ENCODE peak calls at places on chromosomes 16 and 17, in nine cellular contexts. H is cardiac muscle cell, F is PC-9, W is GM23248, T is mesendoderm, N is esophagus muscularis mucosa, I is heart right ventricle, D is psoas muscle, R is stomach. Y is an unnamed sample. For H3K4me1, the result is how much of the 10 kb centered on the place peaks cover.

GRCh38 chr17:59406808-59407381 is 75.4 kb downstream of the YPEL2 start:
- DNase-seq in F (peak), I (no peak), R (no peak), D (no peak), N (no peak), H (no peak), T (no peak), W (no peak), Y (no peak)

GRCh38 chr16:83942815-83943515 is 10.1 kb upstream of the OSGIN1 start:
- DNase-seq in D (no peak), H (no peak), T (no peak), R (no peak), N (no peak), I (no peak), W (no peak), F (no peak), Y (no peak)

GRCh38 chr17:35541434-35541833 is 4.0 kb upstream of the SLFN12L start:
- DNase-seq in R (no peak), T (no peak), D (no peak), H (no peak), F (no peak), W (no peak), N (no peak), I (no peak), Y (no peak)

GRCh38 chr16:53099318-53100130 is 44.7 kb downstream of the CHD9 start:
- DNase-seq in F (peak), N (peak), W (peak), I (peak), R (peak), H (peak), D (peak), T (peak), Y (peak)

GRCh38 chr17:75325348-75325747 is 36.1 kb upstream of the SLC25A19 start:
- DNase-seq in T (no peak), R (no peak), N (no peak), D (no peak), H (no peak), I (no peak), W (no peak), F (no peak), Y (no peak)

GRCh38 chr16:50547944-50548658 is at the start of gene NKD1:
- DNase-seq in W (peak), T (peak), R (peak), I (peak), D (peak), H (peak), N (no peak), F (no peak), Y (no peak)

GRCh38 chr17:12118617-12119016 is 97.9 kb downstream of the MAP2K4 start:
- DNase-seq in R (no peak), W (peak), T (no peak), F (no peak), N (no peak), H (no peak), I (no peak), D (no peak), Y (no peak)

GRCh38 chr16:61887903-61888302 is 148.3 kb downstream of the CDH8 start:
- DNase-seq in I (no peak), T (peak), H (peak), N (no peak), R (no peak), W (peak), D (no peak), F (no peak), Y (no peak)

GRCh38 chr17:44900894-44901293 is 1.6 kb upstream of the EFTUD2 start:
- DNase-seq in R (no peak), F (peak), D (no peak), W (peak), I (no peak), N (no peak), H (no peak), T (no peak), Y (no peak)

GRCh38 chr17:29614345-29615047 is 8.2 kb downstream of the CORO6 start:
- DNase-seq in H (no peak), D (peak), W (no peak), F (no peak), R (no peak), N (no peak), I (no peak), T (no peak), Y (no peak)

GRCh38 chr17:18041776-18042175 is 2.6 kb downstream of the GID4 start:
- DNase-seq in I (no peak), N (no peak), F (peak), R (no peak), D (peak), W (peak), H (no peak), T (no peak), Y (no peak)

GRCh38 chr16:48901712-48902374 is 291.9 kb upstream of the N4BP1 start:
- DNase-seq in I (no peak), N (no peak), R (no peak), W (no peak), H (peak), T (peak), D (no peak), F (no peak), Y (no peak)

GRCh38 chr17:38532451-38532850 is 73.3 kb downstream of the SRCIN1 start:
- DNase-seq in I (no peak), H (no peak), F (no peak), R (no peak), W (no peak), N (no peak), T (no peak), D (peak), Y (no peak)

GRCh38 chr17:68611353-68612227 is 10.4 kb upstream of the FAM20A start:
- DNase-seq in N (no peak), W (no peak), F (no peak), H (no peak), R (no peak), D (no peak), T (no peak), I (no peak), Y (no peak)
- H3K27ac ChIP-seq in N (no peak), W (no peak), F (no peak), H (no peak), R (peak), D (no peak), T (no peak), I (no peak), Y (no peak)

GRCh38 chr17:77473615-77474226 is 333.0 kb downstream of the SEC14L1 start:
- DNase-seq in R (no peak), W (peak), T (peak), I (no peak), H (no peak), D (no peak), F (no peak), N (no peak), Y (no peak)

GRCh38 chr17:77471984-77472836 is 331.4 kb downstream of the SEC14L1 start:
- DNase-seq in W (peak), H (peak), T (peak), N (no peak), R (peak), D (peak), I (peak), F (no peak), Y (peak)

GRCh38 chr17:77474292-77474988 is 333.7 kb downstream of the SEC14L1 start:
- DNase-seq in F (no peak), N (no peak), D (no peak), W (peak), H (no peak), T (peak), I (peak), R (no peak), Y (no peak)

GRCh38 chr17:77470800-77471733 is 330.3 kb downstream of the SEC14L1 start:
- DNase-seq in T (peak), I (peak), F (no peak), R (no peak), D (peak), H (peak), N (no peak), W (peak), Y (no peak)

GRCh38 chr17:77472837-77473214 is 332.1 kb downstream of the SEC14L1 start:
- DNase-seq in R (no peak), D (no peak), I (no peak), W (no peak), F (no peak), T (no peak), N (no peak), H (no peak), Y (no peak)
- H3K4me1 ChIP-seq in R (half or more), D (half or more), I (half or more), W (half or more), F (under half), T (under half), N (half or more), H (half or more), Y (under half)

DNA sequence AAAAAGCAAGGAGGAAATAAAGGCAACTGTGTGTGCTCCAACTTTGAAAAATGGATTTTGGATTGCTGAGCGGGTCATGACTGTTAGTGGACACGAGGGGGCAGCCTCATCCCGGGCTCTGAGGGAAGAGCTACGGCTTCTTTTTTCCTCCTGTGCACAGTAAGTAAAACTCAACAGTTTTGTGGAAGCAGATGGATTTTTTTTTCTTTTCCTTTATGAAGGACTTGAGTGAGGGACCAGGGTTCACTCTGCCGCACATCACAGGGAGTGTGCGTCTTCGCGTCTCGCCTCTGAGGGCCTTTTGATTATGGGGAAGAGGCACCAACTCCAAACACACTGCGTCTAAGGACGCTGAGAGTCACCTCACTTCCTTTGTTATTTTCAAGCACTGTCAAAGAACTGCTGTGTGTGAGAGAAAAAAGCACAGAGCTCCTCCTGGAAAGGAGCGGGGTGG is 80.3 kb upstream of the GOT2 start:
- DNase-seq in N (no peak), H (peak), F (no peak), W (peak), D (no peak), T (peak), I (peak), R (peak), Y (no peak)
- H3K4me3 ChIP-seq in N (peak), H (peak), F (no peak), W (peak), D (peak), T (no peak), I (peak), R (peak), Y (peak)

DNA sequence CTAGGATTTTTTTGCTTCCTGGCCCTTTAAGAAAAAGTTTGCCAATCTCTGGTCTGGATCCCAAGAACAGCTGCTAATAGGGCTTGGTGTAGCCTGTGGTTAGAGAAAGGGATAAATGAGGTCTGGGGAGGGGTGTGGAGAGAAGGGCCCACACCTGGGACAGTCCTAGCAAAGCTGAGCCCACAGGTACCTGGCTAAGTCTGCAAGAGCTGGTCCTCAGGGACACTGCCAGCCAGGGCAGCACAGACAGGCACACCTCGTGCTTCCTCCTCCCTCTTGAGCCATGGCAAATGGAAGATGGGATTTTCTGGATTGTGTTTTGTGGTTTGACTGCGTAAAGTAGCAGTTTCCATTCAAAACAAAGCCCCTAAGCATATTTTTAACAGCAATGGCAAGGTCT is 217.5 kb downstream of the SOX9 start:
- DNase-seq in T (no peak), H (no peak), D (no peak), N (no peak), I (no peak), W (no peak), F (no peak), R (no peak), Y (no peak)
- H3K27ac ChIP-seq in T (peak), H (no peak), D (no peak), N (no peak), I (no peak), W (peak), F (peak), R (peak), Y (peak)

DNA sequence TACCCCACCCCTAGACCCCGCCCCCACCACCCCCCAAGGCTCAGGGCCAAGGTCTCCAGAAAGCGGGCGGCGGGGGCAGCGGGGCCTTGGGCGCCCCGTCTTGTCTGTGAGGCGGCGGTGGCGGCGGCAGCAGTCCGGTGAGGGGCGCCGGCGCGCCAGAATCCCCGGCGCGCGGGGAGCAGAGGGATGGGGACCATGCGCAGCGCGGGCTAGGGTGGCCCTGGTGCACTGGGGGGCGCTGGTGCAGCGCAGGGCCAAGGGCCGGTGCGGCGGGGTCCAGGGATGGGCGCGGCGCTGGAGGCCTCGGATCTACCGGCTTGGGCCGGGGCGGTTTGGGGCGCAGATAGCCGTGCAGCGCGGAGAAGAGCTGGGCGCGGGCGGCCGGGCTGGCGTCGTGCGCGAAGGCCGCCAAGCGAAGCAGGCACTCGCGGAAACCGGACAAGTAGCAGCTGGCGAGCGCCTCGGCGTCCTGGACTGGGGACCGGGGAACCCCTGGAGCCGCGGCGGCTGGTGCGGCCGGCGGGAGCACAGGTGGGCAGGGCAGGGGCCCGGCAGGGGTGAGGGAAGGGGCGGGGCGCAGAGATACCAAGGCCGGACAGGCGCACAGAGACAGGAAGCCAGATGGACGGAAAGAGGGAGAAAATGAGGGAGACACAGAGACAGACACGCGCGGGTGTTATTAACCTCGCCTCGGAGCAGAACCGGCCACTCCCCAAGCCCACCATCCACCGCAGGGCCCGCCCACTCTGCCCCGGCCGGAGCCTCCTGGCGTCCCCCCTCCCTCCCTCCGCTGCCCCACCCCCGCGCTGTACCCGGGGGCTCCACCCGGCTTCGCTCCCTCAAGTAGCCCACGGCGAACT is 2.1 kb downstream of the HES7 start:
- DNase-seq in W (peak), N (no peak), D (peak), I (peak), T (peak), R (no peak), F (no peak), H (peak), Y (no peak)
- H3K4me1 ChIP-seq in W (under half), N (half or more), D (under half), I (half or more), T (under half), R (half or more), F (under half), H (under half), Y (under half)

DNA sequence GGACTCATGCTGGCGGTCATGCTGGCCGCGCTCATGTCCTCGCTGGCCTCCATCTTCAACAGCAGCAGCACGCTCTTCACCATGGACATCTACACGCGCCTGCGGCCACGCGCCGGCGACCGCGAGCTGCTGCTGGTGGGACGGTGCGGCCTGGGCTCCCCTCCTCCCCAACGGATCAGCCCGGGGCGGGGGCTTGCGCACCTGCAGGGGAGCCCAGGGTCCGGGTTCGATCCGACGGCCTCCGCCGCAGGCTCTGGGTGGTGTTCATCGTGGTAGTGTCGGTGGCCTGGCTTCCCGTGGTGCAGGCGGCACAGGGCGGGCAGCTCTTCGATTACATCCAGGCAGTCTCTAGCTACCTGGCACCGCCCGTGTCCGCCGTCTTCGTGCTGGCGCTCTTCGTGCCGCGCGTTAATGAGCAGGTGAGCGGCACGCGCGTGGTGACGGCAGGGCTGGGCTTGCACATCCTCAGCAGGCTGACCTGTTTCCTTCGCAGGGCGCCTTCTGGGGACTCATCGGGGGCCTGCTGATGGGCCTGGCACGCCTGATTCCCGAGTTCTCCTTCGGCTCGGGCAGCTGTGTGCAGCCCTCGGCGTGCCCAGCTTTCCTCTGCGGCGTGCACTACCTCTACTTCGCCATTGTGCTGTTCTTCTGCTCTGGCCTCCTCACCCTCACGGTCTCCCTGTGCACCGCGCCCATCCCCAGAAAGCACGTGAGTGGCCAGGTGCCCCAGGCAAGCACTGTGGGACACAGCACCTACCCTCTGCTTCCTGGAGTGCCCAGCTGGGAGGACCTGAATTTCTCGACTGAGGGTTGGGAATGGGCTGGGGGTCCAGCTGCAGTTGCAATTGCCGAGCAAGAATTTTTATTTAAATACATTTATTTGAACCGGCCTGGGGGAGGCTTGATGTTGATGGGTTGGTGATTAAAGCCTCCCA is 6.0 kb downstream of the SLC5A2 start:
- DNase-seq in N (no peak), R (no peak), I (no peak), H (no peak), F (no peak), T (no peak), W (no peak), D (peak), Y (no peak)
- H3K4me3 ChIP-seq in N (peak), R (peak), I (peak), H (no peak), F (no peak), T (no peak), W (no peak), D (peak), Y (peak)

GRCh38 chr16:88649195-88649923 is 1.5 kb downstream of the CYBA start:
- DNase-seq in I (no peak), D (no peak), H (no peak), R (no peak), T (no peak), F (no peak), W (no peak), N (no peak), Y (no peak)
- H3K27ac ChIP-seq in I (no peak), D (no peak), H (no peak), R (peak), T (no peak), F (no peak), W (no peak), N (peak), Y (no peak)

DNA sequence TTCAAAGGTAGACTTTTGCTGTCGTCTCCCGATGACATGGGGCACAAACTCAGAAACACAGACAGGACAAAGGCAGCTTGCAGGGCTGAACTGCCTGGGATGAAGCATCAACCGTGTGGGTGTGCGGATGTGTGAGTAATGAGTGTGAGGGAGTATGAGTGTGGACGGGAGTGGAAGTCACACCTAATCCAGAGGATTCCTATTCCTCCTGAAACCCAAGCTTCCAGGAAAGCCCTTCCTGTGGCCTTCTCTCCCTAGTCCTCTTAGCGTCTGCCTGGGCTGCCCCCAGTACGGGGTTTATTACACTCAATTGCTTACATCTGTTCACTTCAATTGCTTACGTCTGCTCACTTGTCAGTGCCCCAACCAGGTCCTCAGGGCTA is 2.3 kb upstream of the IL4R start:
- DNase-seq in N (no peak), D (no peak), H (no peak), F (no peak), W (peak), R (no peak), T (no peak), I (no peak), Y (no peak)
- H3K4me1 ChIP-seq in N (under half), D (under half), H (under half), F (under half), W (under half), R (under half), T (under half), I (under half), Y (under half)

GRCh38 chr16:67462279-67462655 is 18.7 kb downstream of the ATP6V0D1 start:
- DNase-seq in W (peak), H (no peak), D (no peak), F (no peak), N (no peak), I (no peak), R (no peak), T (no peak), Y (no peak)
- H3K4me3 ChIP-seq in W (no peak), H (no peak), D (no peak), F (no peak), N (no peak), I (no peak), R (no peak), T (no peak), Y (no peak)

DNA sequence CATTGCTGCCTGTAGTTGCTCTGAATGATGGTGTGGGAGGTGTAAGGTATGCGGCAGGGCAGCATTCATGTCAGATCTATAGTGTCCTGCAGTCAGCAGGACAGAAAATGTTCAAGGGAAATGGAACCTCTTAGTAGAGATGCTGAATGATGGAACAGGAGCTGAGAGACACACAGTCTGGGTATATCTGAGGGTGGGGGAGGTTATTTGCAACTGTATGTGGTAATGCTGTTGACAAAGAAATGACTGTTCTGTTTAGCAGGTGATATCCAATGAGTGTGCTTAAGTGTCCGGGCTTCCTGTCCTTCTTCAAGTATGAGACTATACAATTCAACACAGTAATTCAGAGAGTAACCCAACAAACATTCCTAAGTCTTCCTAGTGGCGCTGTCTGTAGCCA is 46.6 kb downstream of the STH start:
- DNase-seq in R (no peak), I (no peak), D (no peak), H (no peak), T (no peak), W (no peak), F (no peak), N (no peak), Y (no peak)
- H3K27ac ChIP-seq in R (peak), I (no peak), D (peak), H (peak), T (no peak), W (no peak), F (no peak), N (peak), Y (peak)